ENCODE peak calls at places on chromosome 3, in four cellular contexts. W, H, U and M are unnamed samples.

GRCh38 chr3:184129012-184129411 is 6.1 kb upstream of the EIF2B5 start:
- DNase-seq in W (no peak), H (peak; percentile 60), U (peak; percentile 57), M (peak; percentile 48)

GRCh38 chr3:44954962-44955361 is 21.0 kb downstream of the ZDHHC3 start:
- DNase-seq in W (no peak), H (peak; percentile 52), U (peak; percentile 91), M (peak; percentile 55)

GRCh38 chr3:53846134-53846850 is at the start of the genes CHDH and IL17RB:
- DNase-seq in W (peak; percentile 59), H (peak; percentile 65), U (no peak), M (peak; percentile 77)

GRCh38 chr3:10286596-10287295 is 6.0 kb downstream of the GHRL start:
- DNase-seq in W (no peak), H (no peak), U (peak; percentile 26), M (peak; percentile 70)

GRCh38 chr3:37995652-37996641 is 5.4 kb downstream of the VILL start:
- DNase-seq in W (no peak), H (no peak), U (no peak), M (peak; percentile 39)

GRCh38 chr3:17154941-17155340 is 270.2 kb downstream of the PLCL2 start:
- DNase-seq in W (no peak), H (no peak), U (no peak), M (no peak)

GRCh38 chr3:186520436-186520835 is 23.7 kb downstream of the CRYGS start:
- DNase-seq in W (no peak), H (no peak), U (no peak), M (no peak)

GRCh38 chr3:59412506-59412905 is 362.7 kb upstream of the CFAP20DC start:
- DNase-seq in W (no peak), H (no peak), U (no peak), M (no peak)

GRCh38 chr3:186746008-186746407 is 28.8 kb downstream of the KNG1 start:
- DNase-seq in W (no peak), H (peak; percentile 92), U (no peak), M (peak; percentile 94)

GRCh38 chr3:53525765-53526761 is 31.7 kb downstream of the CACNA1D start:
- DNase-seq in W (no peak), H (no peak), U (no peak), M (no peak)

GRCh38 chr3:167346171-167346570 is 33.9 kb downstream of the ZBBX start:
- DNase-seq in W (no peak), H (no peak), U (no peak), M (no peak)

GRCh38 chr3:15796771-15797599 is 794 bp downstream of the ANKRD28 start:
- DNase-seq in W (no peak), H (peak; percentile 32), U (peak; percentile 59), M (peak; percentile 52)

GRCh38 chr3:73602171-73602570 is 22.6 kb downstream of the PDZRN3 start:
- DNase-seq in W (no peak), H (no peak), U (no peak), M (no peak)

GRCh38 chr3:139585820-139586219 is 46.3 kb upstream of the RBP1 start:
- DNase-seq in W (no peak), H (no peak), U (no peak), M (no peak)